ENCODE peak calls at places on chromosome 12, in five cellular contexts. X is endothelial cell of umbilical vein, M is GM23338, W is transverse colon, I is suprapubic skin. C is an unnamed sample. For H3K4me1, the result is how much of the 10 kb centered on the place peaks cover.

GRCh38 chr12:79415754-79416435 is 274.9 kb downstream of the PAWR start:
- DNase-seq in W (peak), I (no peak), M (peak), X (no peak), C (no peak)

GRCh38 chr12:51926064-51926632 is 18.8 kb downstream of the ACVRL1 start:
- DNase-seq in M (no peak), W (no peak), I (no peak), X (peak), C (no peak)

GRCh38 chr12:95623554-95624170 is 72.4 kb upstream of the USP44 start:
- DNase-seq in X (peak), I (no peak), W (peak), M (peak), C (no peak)

GRCh38 chr12:75641031-75641780 is 129.8 kb upstream of the KRR1 start:
- DNase-seq in I (no peak), W (peak), X (no peak), M (no peak), C (no peak)

GRCh38 chr12:13173537-13173936 is 23.0 kb upstream of the EMP1 start:
- DNase-seq in M (no peak), I (no peak), W (peak), X (peak), C (no peak)

GRCh38 chr12:121719926-121720414 is 7.4 kb downstream of the TMEM120B start:
- DNase-seq in M (no peak), W (no peak), I (no peak), X (peak), C (no peak)

GRCh38 chr12:92370828-92371227 is 225.2 kb upstream of the BTG1 start:
- DNase-seq in M (no peak), I (no peak), X (no peak), W (no peak), C (no peak)

GRCh38 chr12:102990419-102990818 is 32.9 kb downstream of the ASCL1 start:
- DNase-seq in M (peak), I (no peak), X (no peak), W (no peak), C (no peak)

DNA sequence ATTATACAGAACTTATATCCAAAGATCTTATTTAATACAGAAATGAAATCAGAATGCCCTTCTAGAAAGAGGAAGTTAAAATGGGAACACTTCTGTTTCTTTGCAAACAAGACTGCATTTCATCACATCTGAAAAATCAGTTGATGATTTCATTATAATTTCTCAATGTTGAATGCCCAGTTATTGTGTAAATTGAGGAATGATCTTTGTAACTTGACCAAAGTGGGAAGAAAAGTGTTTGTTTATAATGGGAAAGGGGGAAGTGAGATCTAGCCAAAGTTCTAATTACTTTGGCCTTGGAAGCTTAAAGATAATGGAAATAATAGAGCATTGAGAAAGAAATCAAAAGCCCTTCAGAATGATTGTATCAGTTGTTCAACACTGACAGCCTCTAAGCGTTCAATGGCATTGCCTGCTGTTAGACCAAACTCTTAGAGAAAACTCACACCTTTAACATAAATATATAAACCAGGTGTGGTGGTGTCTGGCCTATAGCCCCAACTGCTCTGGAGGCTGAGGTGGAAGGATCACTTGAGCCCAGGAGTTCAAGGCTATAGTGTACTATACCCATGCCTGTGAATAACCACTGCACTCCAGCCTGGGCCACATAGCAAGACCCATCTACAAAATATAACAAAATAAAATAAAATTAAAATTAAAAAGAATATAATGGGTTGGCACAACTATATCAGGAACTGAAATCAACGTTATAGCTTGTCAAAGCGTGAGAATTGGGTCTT is 9.9 kb upstream of the LYZ start:
- DNase-seq in I (no peak), M (no peak), W (no peak), X (no peak), C (no peak)
- H3K4me1 ChIP-seq in I (under half), M (under half), W (under half), X (under half), C (under half)

GRCh38 chr12:18261906-18262305 is 588 bp downstream of the PIK3C2G start:
- DNase-seq in M (peak), I (no peak), W (no peak), X (no peak), C (no peak)
- TF ChIP-seq POLR2AphosphoS5 in M (no peak), I (no peak), W (no peak), X (no peak), C (no peak)

GRCh38 chr12:26428420-26428819 is 233.0 kb downstream of the SSPN start:
- DNase-seq in X (no peak), W (no peak), M (no peak), I (no peak), C (no peak)

GRCh38 chr12:26429070-26429691 is 233.8 kb downstream of the SSPN start:
- DNase-seq in M (no peak), W (no peak), I (no peak), X (no peak), C (no peak)

GRCh38 chr12:26422839-26423398 is 227.5 kb downstream of the SSPN start:
- DNase-seq in I (no peak), M (no peak), W (no peak), X (no peak), C (no peak)

GRCh38 chr12:26425587-26426260 is 230.4 kb downstream of the SSPN start:
- DNase-seq in M (no peak), X (peak), W (no peak), I (no peak), C (no peak)

GRCh38 chr12:26426652-26427051 is 231.3 kb downstream of the SSPN start:
- DNase-seq in I (no peak), M (no peak), X (no peak), W (no peak), C (no peak)
- H3K4me1 ChIP-seq in I (under half), M (under half), X (under half), W (under half), C (under half)

DNA sequence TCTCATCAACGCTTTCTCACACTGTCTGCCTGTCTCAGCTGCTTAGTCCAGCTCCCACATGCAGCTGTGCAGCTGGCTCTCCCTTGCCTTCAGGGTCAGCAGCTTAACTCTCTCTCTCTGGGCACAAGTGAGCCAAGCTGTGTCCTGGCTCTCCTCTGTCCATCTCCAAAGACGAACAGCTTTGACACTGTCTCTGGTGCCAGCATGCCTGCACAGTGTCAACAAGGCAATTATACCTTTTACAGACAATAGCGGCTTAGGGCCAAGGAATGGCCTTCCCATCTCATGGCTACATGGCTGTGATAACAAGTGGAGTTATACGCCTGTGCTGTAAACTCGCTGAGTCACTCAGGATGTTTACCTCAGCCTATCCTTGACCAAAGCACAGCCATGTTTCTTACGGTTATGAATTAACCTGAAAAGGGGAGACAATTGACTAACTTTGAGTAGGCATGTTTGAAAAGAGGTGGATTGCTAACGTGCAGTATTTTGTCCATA is 38.4 kb upstream of the MANSC4 start:
- DNase-seq in X (peak), M (no peak), W (no peak), I (no peak), C (no peak)
- TF ChIP-seq POLR2AphosphoS5 in X (no peak), M (no peak), W (peak), I (no peak), C (no peak)

DNA sequence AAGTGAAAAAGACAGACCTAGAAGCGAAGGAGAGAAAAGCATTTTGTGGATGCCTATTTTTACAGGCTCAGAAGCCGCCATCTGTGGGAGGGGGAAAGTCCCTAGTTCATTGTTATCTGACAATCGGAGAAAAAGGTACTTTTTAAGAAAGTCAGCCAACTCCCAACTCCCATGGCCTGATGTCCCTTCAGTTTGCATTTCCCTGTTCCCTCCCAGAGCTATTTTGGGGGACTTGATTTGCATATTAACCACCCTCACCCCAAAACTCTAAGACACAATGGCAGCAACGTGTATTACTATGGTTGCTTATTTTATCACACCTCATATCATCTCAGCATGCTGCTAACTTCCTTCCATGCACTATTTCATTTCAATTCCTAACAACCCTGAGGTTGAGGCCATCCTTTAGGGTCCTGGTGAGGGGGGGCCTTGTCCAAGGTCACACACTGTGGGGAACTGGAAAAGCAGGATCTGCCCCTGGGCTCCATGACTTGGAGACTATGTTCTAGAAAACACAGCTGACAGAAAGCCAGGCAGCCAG is 18.7 kb downstream of the HVCN1 start:
- DNase-seq in M (no peak), X (no peak), I (no peak), W (no peak), C (no peak)
- H3K4me1 ChIP-seq in M (under half), X (under half), I (under half), W (under half), C (under half)

GRCh38 chr12:106247731-106248176 is at the start of gene CKAP4:
- DNase-seq in W (peak), X (peak), M (peak), I (peak), C (no peak)
- TF ChIP-seq POLR2AphosphoS5 in W (no peak), X (no peak), M (no peak), I (no peak), C (no peak)

GRCh38 chr12:2264622-2265306 is 212.0 kb downstream of the CACNA1C start:
- DNase-seq in X (no peak), M (no peak), W (peak), I (no peak), C (no peak)
- H3K4me1 ChIP-seq in X (under half), M (under half), W (under half), I (under half), C (under half)

GRCh38 chr12:25053021-25053271 is 104.0 kb upstream of the BCAT1 start:
- DNase-seq in W (no peak), X (no peak), M (no peak), I (no peak), C (no peak)

GRCh38 chr12:25054076-25054782 is 105.3 kb upstream of the BCAT1 start:
- DNase-seq in X (no peak), W (no peak), I (no peak), M (no peak), C (no peak)

GRCh38 chr12:25056486-25057130 is 107.7 kb upstream of the BCAT1 start:
- DNase-seq in W (no peak), M (no peak), X (no peak), I (no peak), C (no peak)

GRCh38 chr12:25056011-25056410 is 107.1 kb upstream of the BCAT1 start:
- DNase-seq in M (no peak), X (no peak), W (no peak), I (no peak), C (no peak)

DNA sequence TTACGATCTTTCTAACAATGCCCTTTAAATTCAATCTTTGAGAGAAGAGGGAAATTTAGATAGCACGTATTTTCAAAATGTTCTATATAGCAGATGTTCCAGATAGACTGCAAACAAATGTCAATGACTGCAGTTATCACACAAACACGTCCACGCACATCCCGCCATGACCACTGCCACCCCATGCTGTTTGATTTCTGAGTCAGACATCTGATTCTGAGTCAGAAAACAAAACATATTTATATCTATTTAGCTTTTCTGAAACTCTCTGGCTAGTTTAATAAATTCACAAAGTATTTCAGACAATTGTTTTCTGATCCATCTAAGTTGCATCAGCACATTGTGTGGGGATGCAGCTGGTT is 105.9 kb upstream of the BCAT1 start:
- DNase-seq in I (no peak), X (no peak), W (no peak), M (no peak), C (no peak)
- TF ChIP-seq POLR2AphosphoS5 in I (no peak), X (no peak), W (no peak), M (no peak), C (no peak)

DNA sequence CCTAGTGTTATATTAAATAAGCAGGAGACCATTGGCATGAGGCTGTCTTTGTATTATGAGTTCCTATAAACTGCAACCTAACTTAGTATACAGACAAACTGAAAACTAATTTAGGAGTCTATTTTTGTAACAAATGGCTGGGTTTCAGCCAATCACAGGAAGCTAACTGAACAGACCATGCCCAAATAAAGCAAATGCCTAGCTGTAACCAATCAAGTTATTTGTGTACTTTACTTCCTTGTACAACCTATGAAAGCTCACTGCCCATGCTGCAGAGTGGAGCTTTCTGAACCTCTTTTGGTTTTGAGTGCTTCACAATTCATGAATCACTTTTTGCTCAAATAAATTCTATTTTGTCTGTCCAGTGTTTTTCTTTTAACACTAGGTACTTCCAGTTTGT is 41.6 kb downstream of the GUCY2C start:
- DNase-seq in X (no peak), I (no peak), W (no peak), M (no peak), C (no peak)
- H3K4me1 ChIP-seq in X (under half), I (under half), W (under half), M (under half), C (under half)